ENCODE peak calls at places on chromosomes 12 and 14, in nine cellular contexts. One of them, this sample, is unnamed.

GRCh38 chr12:124098887-124099286 is 125.9 kb downstream of the ZNF664 start:
- DNase-seq in right cardiac atrium: no peak
- DNase-seq in stimulated activated CD4-positive, alpha-beta T cell treated with anti-CD3 and anti-CD28 coated beads, TNF-alpha, amount 100 ng/mL, for 4 hours: no peak
- DNase-seq in activated T-helper 1 cell treated with anti-CD3 and anti-CD28 coated beads, Interleukin-2, amount 50 U/mL, for 16 hours: no peak
- DNase-seq in Peyer's patch: no peak
- DNase-seq in HEK293T: no peak
- DNase-seq in testis: no peak
- DNase-seq in NCI-H1694: no peak
- DNase-seq in AG08395: no peak
- DNase-seq in this sample: no peak

GRCh38 chr14:68285421-68286179 is 466.0 kb downstream of the RAD51B start:
- DNase-seq in right cardiac atrium: no peak
- DNase-seq in stimulated activated CD4-positive, alpha-beta T cell treated with anti-CD3 and anti-CD28 coated beads, TNF-alpha, amount 100 ng/mL, for 4 hours: peak; percentile 25
- DNase-seq in activated T-helper 1 cell treated with anti-CD3 and anti-CD28 coated beads, Interleukin-2, amount 50 U/mL, for 16 hours: peak; percentile 27
- DNase-seq in Peyer's patch: peak; percentile 79
- DNase-seq in HEK293T: no peak
- DNase-seq in testis: no peak
- DNase-seq in NCI-H1694: no peak
- DNase-seq in AG08395: peak; percentile 20
- DNase-seq in this sample: peak; percentile 52

GRCh38 chr14:103057028-103057371 is 349 bp downstream of the CDC42BPB start:
- DNase-seq in right cardiac atrium: peak; percentile 51
- DNase-seq in stimulated activated CD4-positive, alpha-beta T cell treated with anti-CD3 and anti-CD28 coated beads, TNF-alpha, amount 100 ng/mL, for 4 hours: no peak
- DNase-seq in activated T-helper 1 cell treated with anti-CD3 and anti-CD28 coated beads, Interleukin-2, amount 50 U/mL, for 16 hours: no peak
- DNase-seq in Peyer's patch: peak; percentile 57
- DNase-seq in HEK293T: peak; percentile 43
- DNase-seq in testis: no peak
- DNase-seq in NCI-H1694: no peak
- DNase-seq in AG08395: no peak
- DNase-seq in this sample: no peak

GRCh38 chr12:126389215-126389841 is 1324.1 kb downstream of the AACS start:
- DNase-seq in right cardiac atrium: no peak
- DNase-seq in stimulated activated CD4-positive, alpha-beta T cell treated with anti-CD3 and anti-CD28 coated beads, TNF-alpha, amount 100 ng/mL, for 4 hours: no peak
- DNase-seq in activated T-helper 1 cell treated with anti-CD3 and anti-CD28 coated beads, Interleukin-2, amount 50 U/mL, for 16 hours: no peak
- DNase-seq in Peyer's patch: no peak
- DNase-seq in HEK293T: no peak
- DNase-seq in testis: no peak
- DNase-seq in NCI-H1694: peak; percentile 42
- DNase-seq in AG08395: peak; percentile 76
- DNase-seq in this sample: no peak

GRCh38 chr12:105705765-105706164 is 375.3 kb downstream of the C12orf75 start:
- DNase-seq in right cardiac atrium: peak; percentile 26
- DNase-seq in stimulated activated CD4-positive, alpha-beta T cell treated with anti-CD3 and anti-CD28 coated beads, TNF-alpha, amount 100 ng/mL, for 4 hours: no peak
- DNase-seq in activated T-helper 1 cell treated with anti-CD3 and anti-CD28 coated beads, Interleukin-2, amount 50 U/mL, for 16 hours: no peak
- DNase-seq in Peyer's patch: peak; percentile 54
- DNase-seq in HEK293T: peak; percentile 43
- DNase-seq in testis: peak; percentile 73
- DNase-seq in NCI-H1694: peak; percentile 3
- DNase-seq in AG08395: peak; percentile 43
- DNase-seq in this sample: no peak

GRCh38 chr14:34650786-34651584 is 21.0 kb upstream of the SNX6 start:
- DNase-seq in right cardiac atrium: peak; percentile 27
- DNase-seq in stimulated activated CD4-positive, alpha-beta T cell treated with anti-CD3 and anti-CD28 coated beads, TNF-alpha, amount 100 ng/mL, for 4 hours: no peak
- DNase-seq in activated T-helper 1 cell treated with anti-CD3 and anti-CD28 coated beads, Interleukin-2, amount 50 U/mL, for 16 hours: no peak
- DNase-seq in Peyer's patch: no peak
- DNase-seq in HEK293T: no peak
- DNase-seq in testis: no peak
- DNase-seq in NCI-H1694: no peak
- DNase-seq in AG08395: peak; percentile 95
- DNase-seq in this sample: no peak

GRCh38 chr12:57309420-57309819 is 58.4 kb upstream of the STAC3 start:
- DNase-seq in right cardiac atrium: no peak
- DNase-seq in stimulated activated CD4-positive, alpha-beta T cell treated with anti-CD3 and anti-CD28 coated beads, TNF-alpha, amount 100 ng/mL, for 4 hours: no peak
- DNase-seq in activated T-helper 1 cell treated with anti-CD3 and anti-CD28 coated beads, Interleukin-2, amount 50 U/mL, for 16 hours: no peak
- DNase-seq in Peyer's patch: no peak
- DNase-seq in HEK293T: no peak
- DNase-seq in testis: no peak
- DNase-seq in NCI-H1694: no peak
- DNase-seq in AG08395: peak; percentile 47
- DNase-seq in this sample: no peak

GRCh38 chr14:90616881-90617280 is 199.3 kb downstream of the TTC7B start:
- DNase-seq in right cardiac atrium: no peak
- DNase-seq in stimulated activated CD4-positive, alpha-beta T cell treated with anti-CD3 and anti-CD28 coated beads, TNF-alpha, amount 100 ng/mL, for 4 hours: no peak
- DNase-seq in activated T-helper 1 cell treated with anti-CD3 and anti-CD28 coated beads, Interleukin-2, amount 50 U/mL, for 16 hours: no peak
- DNase-seq in Peyer's patch: no peak
- DNase-seq in HEK293T: no peak
- DNase-seq in testis: no peak
- DNase-seq in NCI-H1694: no peak
- DNase-seq in AG08395: no peak
- DNase-seq in this sample: no peak

This sample was measured in activated naive CD8-positive, alpha-beta T cell treated with anti-CD3 and anti-CD28 coated beads, Interleukin-2, amount 50 U/mL, for 16 hours.